ENCODE peak calls at places on chromosomes 16 and 17, in six cellular contexts. T is transverse colon, D is K562, W is endothelial cell of umbilical vein, X is HL-60, S is GM23338. B is an unnamed sample.

GRCh38 chr17:22517716-22518115 is 825.4 kb downstream of the KCNJ18 start:
- DNase-seq in T (no peak), D (peak), W (no peak), X (peak), S (no peak), B (no peak)

GRCh38 chr17:52754838-52755237 is 596.3 kb upstream of the CA10 start:
- DNase-seq in T (no peak), D (no peak), W (no peak), X (no peak), S (no peak), B (no peak)

GRCh38 chr16:21159281-21159951 is 942 bp downstream of the LDAF1 start:
- DNase-seq in T (peak), D (peak), W (peak), X (peak), S (peak), B (peak)

GRCh38 chr16:85563515-85564276 is 49.4 kb upstream of the GSE1 start:
- DNase-seq in T (peak), D (peak), W (peak), X (no peak), S (no peak), B (peak)

GRCh38 chr16:23687034-23687808 is 8.5 kb downstream of the PLK1 start:
- DNase-seq in T (no peak), D (no peak), W (no peak), X (no peak), S (no peak), B (no peak)

GRCh38 chr16:83934684-83934977 is 18.4 kb upstream of the OSGIN1 start:
- DNase-seq in T (no peak), D (no peak), W (no peak), X (no peak), S (no peak), B (no peak)

GRCh38 chr17:14080847-14081251 is 11.5 kb downstream of the COX10 start:
- DNase-seq in T (peak), D (no peak), W (no peak), X (no peak), S (no peak), B (no peak)

GRCh38 chr17:46020023-46020735 is 21.1 kb downstream of the STH start:
- DNase-seq in T (peak), D (no peak), W (no peak), X (peak), S (no peak), B (no peak)

GRCh38 chr17:66957951-66958579 is 6.4 kb upstream of the CACNG4 start:
- DNase-seq in T (no peak), D (no peak), W (no peak), X (no peak), S (no peak), B (no peak)

GRCh38 chr16:56789360-56789759 is 59.4 kb downstream of the NUP93 start:
- DNase-seq in T (peak), D (peak), W (peak), X (peak), S (no peak), B (no peak)
- TF ChIP-seq POLR2AphosphoS5 in T (no peak), D (no peak), W (no peak), X (no peak), S (no peak), B (no peak)

GRCh38 chr17:38734235-38734633 is 4.1 kb downstream of the CISD3 start:
- DNase-seq in T (no peak), D (no peak), W (no peak), X (no peak), S (no peak), B (no peak)

GRCh38 chr17:38738007-38738662 is 8.0 kb downstream of the CISD3 start:
- DNase-seq in T (no peak), D (no peak), W (no peak), X (no peak), S (no peak), B (no peak)

GRCh38 chr17:38733315-38734234 is 3.4 kb downstream of the CISD3 start:
- DNase-seq in T (no peak), D (no peak), W (no peak), X (no peak), S (peak), B (no peak)

GRCh38 chr17:38732376-38733314 is 2.5 kb downstream of the CISD3 start:
- DNase-seq in T (peak), D (no peak), W (no peak), X (no peak), S (no peak), B (no peak)

GRCh38 chr17:38735161-38735997 is 5.2 kb downstream of the CISD3 start:
- DNase-seq in T (peak), D (peak), W (no peak), X (peak), S (peak), B (no peak)
- H3K27ac ChIP-seq in T (peak), D (no peak), W (no peak), X (no peak), S (no peak), B (no peak)

GRCh38 chr17:4836221-4836620 is 3.1 kb downstream of the MINK1 start:
- DNase-seq in T (no peak), D (no peak), W (no peak), X (peak), S (no peak), B (no peak)

GRCh38 chr17:4837471-4838305 is 4.5 kb downstream of the MINK1 start:
- DNase-seq in T (no peak), D (no peak), W (no peak), X (no peak), S (no peak), B (no peak)

GRCh38 chr17:4834621-4835020 is 1.5 kb downstream of the MINK1 start:
- DNase-seq in T (peak), D (no peak), W (no peak), X (no peak), S (no peak), B (no peak)

GRCh38 chr17:4833941-4834501 is 881 bp downstream of the MINK1 start:
- DNase-seq in T (peak), D (no peak), W (peak), X (peak), S (peak), B (no peak)

GRCh38 chr17:4833178-4833940 is at the start of gene MINK1:
- DNase-seq in T (peak), D (peak), W (peak), X (peak), S (peak), B (peak)
- TF ChIP-seq POLR2AphosphoS5 in T (peak), D (no peak), W (peak), X (no peak), S (peak), B (no peak)

DNA sequence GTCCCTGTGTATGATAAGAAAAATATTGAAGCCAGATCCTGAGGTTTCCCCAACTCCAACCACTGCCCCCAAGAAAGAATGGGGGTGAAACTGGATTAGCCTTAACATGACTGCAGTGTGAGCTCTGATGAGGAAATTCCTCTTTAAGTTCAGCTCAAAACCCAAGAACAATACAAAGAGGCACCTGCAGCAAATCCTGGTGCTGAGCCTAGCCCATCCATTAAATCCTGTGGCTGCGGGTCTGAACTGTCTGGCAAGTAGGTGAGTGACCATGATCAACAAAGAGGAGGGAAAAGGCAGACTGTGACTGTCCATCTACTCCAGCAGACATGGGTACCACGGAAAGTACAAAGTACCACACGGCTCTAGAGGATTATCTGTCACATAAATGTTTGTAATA is 64.2 kb downstream of the CREBBP start:
- DNase-seq in T (no peak), D (no peak), W (no peak), X (no peak), S (peak), B (no peak)
- H3K27ac ChIP-seq in T (no peak), D (no peak), W (no peak), X (no peak), S (no peak), B (no peak)